ENCODE peak calls at places on chromosomes 16 and 17, in eight cellular contexts. One of them, this sample, is unnamed. For H3K4me1 and H3K27me3, the result is how much of the 10 kb centered on the place peaks cover.

GRCh38 chr17:57971572-57971971 is 16.4 kb upstream of the CUEDC1 start:
- DNase-seq in tibial artery: no peak
- DNase-seq in colonic mucosa: no peak
- DNase-seq in pancreas: no peak
- DNase-seq in psoas muscle: no peak
- DNase-seq in breast epithelium: no peak
- DNase-seq in upper lobe of right lung: no peak
- DNase-seq in left ventricle myocardium inferior: no peak
- DNase-seq in this sample: no peak

GRCh38 chr17:41551370-41551769 is 20.5 kb downstream of the KRT9 start:
- DNase-seq in tibial artery: no peak
- DNase-seq in colonic mucosa: no peak
- DNase-seq in pancreas: no peak
- DNase-seq in psoas muscle: no peak
- DNase-seq in breast epithelium: no peak
- DNase-seq in upper lobe of right lung: no peak
- DNase-seq in left ventricle myocardium inferior: no peak
- DNase-seq in this sample: no peak

GRCh38 chr17:76204277-76204676 is 36.0 kb downstream of the RNF157 start:
- DNase-seq in tibial artery: no peak
- DNase-seq in colonic mucosa: no peak
- DNase-seq in pancreas: no peak
- DNase-seq in psoas muscle: no peak
- DNase-seq in breast epithelium: no peak
- DNase-seq in upper lobe of right lung: no peak
- DNase-seq in left ventricle myocardium inferior: no peak
- DNase-seq in this sample: peak

GRCh38 chr16:81703177-81704155 is 75.6 kb upstream of the PLCG2 start:
- DNase-seq in tibial artery: no peak
- DNase-seq in colonic mucosa: no peak
- DNase-seq in pancreas: no peak
- DNase-seq in psoas muscle: peak
- DNase-seq in breast epithelium: no peak
- DNase-seq in upper lobe of right lung: peak
- DNase-seq in left ventricle myocardium inferior: peak
- DNase-seq in this sample: no peak

GRCh38 chr16:88772871-88773811 is 11.9 kb downstream of the PIEZO1 start:
- DNase-seq in tibial artery: peak
- DNase-seq in colonic mucosa: no peak
- DNase-seq in pancreas: peak
- DNase-seq in psoas muscle: peak
- DNase-seq in breast epithelium: peak
- DNase-seq in upper lobe of right lung: no peak
- DNase-seq in left ventricle myocardium inferior: peak
- DNase-seq in this sample: peak

GRCh38 chr17:27578718-27579085 is 52.3 kb upstream of the LGALS9 start:
- DNase-seq in tibial artery: no peak
- DNase-seq in colonic mucosa: no peak
- DNase-seq in pancreas: peak
- DNase-seq in psoas muscle: no peak
- DNase-seq in breast epithelium: no peak
- DNase-seq in upper lobe of right lung: no peak
- DNase-seq in left ventricle myocardium inferior: no peak
- DNase-seq in this sample: peak

GRCh38 chr17:9513266-9513665 is 62.4 kb downstream of the STX8 start:
- DNase-seq in tibial artery: no peak
- DNase-seq in colonic mucosa: no peak
- DNase-seq in pancreas: no peak
- DNase-seq in psoas muscle: no peak
- DNase-seq in breast epithelium: no peak
- DNase-seq in upper lobe of right lung: no peak
- DNase-seq in left ventricle myocardium inferior: no peak
- DNase-seq in this sample: no peak

GRCh38 chr16:70418274-70418992 is 20.5 kb downstream of the ST3GAL2 start:
- DNase-seq in tibial artery: no peak
- DNase-seq in colonic mucosa: no peak
- DNase-seq in pancreas: no peak
- DNase-seq in psoas muscle: no peak
- DNase-seq in breast epithelium: no peak
- DNase-seq in upper lobe of right lung: no peak
- DNase-seq in left ventricle myocardium inferior: no peak
- DNase-seq in this sample: no peak

GRCh38 chr17:50661795-50662391 is 27.2 kb downstream of the ABCC3 start:
- DNase-seq in tibial artery: peak
- DNase-seq in colonic mucosa: peak
- DNase-seq in pancreas: peak
- DNase-seq in psoas muscle: no peak
- DNase-seq in breast epithelium: peak
- DNase-seq in upper lobe of right lung: peak
- DNase-seq in left ventricle myocardium inferior: no peak
- DNase-seq in this sample: peak

GRCh38 chr17:82030470-82031302 is 792 bp upstream of the RAC3 start:
- DNase-seq in tibial artery: peak
- DNase-seq in colonic mucosa: peak
- DNase-seq in pancreas: peak
- DNase-seq in psoas muscle: peak
- DNase-seq in breast epithelium: peak
- DNase-seq in upper lobe of right lung: peak
- DNase-seq in left ventricle myocardium inferior: peak
- DNase-seq in this sample: peak

DNA sequence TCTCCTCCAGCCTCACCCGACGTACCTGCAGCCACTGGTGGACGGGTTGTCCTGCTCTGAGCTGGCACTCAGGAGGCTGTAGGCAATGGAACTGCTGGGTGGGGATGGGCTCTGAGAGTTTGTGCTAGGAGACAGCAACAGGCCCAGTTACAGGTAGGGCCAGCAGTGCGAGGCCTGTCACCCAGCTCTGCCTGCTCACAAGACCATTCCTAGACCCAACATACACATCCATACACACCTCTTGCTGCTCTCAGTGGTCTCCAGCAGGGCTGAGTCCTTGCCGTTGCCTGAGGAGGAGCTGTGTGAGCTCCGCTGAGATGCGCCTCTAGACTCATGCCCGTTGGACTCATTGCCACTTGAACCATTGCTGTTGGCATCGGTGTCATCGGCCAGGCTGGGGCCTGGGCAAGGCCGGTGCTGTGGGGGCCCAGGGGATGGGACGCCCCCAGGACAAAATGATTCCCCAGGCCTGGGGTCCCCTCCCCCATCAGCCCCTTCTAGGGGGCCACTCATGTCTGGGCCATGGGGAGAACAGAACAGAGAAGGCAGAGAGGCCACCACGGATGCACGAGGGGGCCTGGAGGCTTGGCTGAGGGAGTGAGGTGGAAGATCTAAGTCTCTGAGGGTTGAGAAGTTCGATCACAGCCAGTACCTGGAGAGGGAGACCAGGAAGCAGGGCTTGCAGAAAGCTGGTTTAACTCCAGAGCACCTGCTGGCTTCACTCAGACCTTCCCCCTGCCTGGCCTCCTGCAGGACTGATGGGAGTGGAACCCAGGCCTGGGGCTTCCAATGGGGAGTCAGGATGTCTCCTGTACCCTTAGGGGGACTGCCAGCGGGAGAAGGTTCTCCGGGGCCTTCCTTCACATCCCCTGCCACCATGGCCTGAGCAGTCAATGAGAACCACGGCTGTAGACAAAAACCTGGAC is 1.7 kb downstream of the PER1 start:
- DNase-seq in tibial artery: no peak
- DNase-seq in colonic mucosa: no peak
- DNase-seq in pancreas: peak
- DNase-seq in psoas muscle: no peak
- DNase-seq in breast epithelium: no peak
- DNase-seq in upper lobe of right lung: peak
- DNase-seq in left ventricle myocardium inferior: no peak
- DNase-seq in this sample: no peak
- H3K4me1 ChIP-seq in tibial artery: under half
- H3K4me1 ChIP-seq in colonic mucosa: under half
- H3K4me1 ChIP-seq in pancreas: under half
- H3K4me1 ChIP-seq in psoas muscle: under half
- H3K4me1 ChIP-seq in breast epithelium: under half
- H3K4me1 ChIP-seq in upper lobe of right lung: under half
- H3K4me1 ChIP-seq in left ventricle myocardium inferior: half or more
- H3K4me1 ChIP-seq in this sample: under half

GRCh38 chr16:74123195-74123594 is 173.4 kb upstream of the PSMD7 start:
- DNase-seq in tibial artery: no peak
- DNase-seq in colonic mucosa: no peak
- DNase-seq in pancreas: no peak
- DNase-seq in psoas muscle: no peak
- DNase-seq in breast epithelium: no peak
- DNase-seq in upper lobe of right lung: no peak
- DNase-seq in left ventricle myocardium inferior: no peak
- DNase-seq in this sample: no peak

DNA sequence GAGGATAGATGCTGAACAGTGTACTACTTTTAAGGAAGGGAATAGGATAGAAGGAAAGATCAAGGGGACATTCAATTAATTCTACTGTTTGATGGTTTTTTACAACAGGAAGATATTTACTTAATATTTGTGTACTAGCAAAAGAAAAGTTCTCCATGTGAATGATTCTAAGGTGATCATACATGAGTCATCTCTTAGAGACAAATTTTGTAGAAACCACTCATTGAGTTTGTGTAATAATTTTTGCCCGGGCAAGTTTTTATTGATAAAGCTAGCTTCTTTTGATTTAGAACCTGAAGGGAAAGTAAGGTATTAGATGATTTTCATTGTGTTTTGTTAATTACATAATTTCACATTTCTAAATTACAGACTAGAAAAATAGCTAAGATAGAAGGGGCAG is 172.8 kb upstream of the PSMD7 start:
- DNase-seq in tibial artery: no peak
- DNase-seq in colonic mucosa: no peak
- DNase-seq in pancreas: no peak
- DNase-seq in psoas muscle: no peak
- DNase-seq in breast epithelium: no peak
- DNase-seq in upper lobe of right lung: no peak
- DNase-seq in left ventricle myocardium inferior: no peak
- DNase-seq in this sample: no peak
- TF ChIP-seq CTCF in tibial artery: no peak
- TF ChIP-seq CTCF in colonic mucosa: no peak
- TF ChIP-seq CTCF in pancreas: no peak
- TF ChIP-seq CTCF in psoas muscle: no peak
- TF ChIP-seq CTCF in breast epithelium: no peak
- TF ChIP-seq CTCF in upper lobe of right lung: no peak
- TF ChIP-seq CTCF in left ventricle myocardium inferior: no peak
- TF ChIP-seq CTCF in this sample: no peak

DNA sequence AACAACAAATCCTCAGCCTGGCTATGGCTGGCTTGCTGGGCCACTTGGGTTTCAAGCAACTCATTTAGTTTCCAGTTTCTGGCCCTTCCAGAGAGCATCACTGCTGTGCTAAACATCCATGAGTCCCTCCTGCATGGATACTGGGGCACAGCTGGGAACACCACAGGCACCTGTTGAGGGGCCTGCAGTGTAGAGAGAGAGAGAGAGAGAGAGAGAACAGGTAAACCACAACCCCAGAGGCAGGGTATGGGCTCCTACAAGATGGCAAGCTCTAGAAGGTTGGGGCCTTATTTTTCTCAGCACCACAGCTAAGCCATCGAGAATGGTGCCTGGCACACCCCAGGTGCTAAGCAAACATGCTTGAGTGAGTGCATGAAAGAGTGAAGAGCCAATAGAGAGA is 120.3 kb downstream of the RBFOX3 start:
- DNase-seq in tibial artery: no peak
- DNase-seq in colonic mucosa: no peak
- DNase-seq in pancreas: no peak
- DNase-seq in psoas muscle: no peak
- DNase-seq in breast epithelium: no peak
- DNase-seq in upper lobe of right lung: no peak
- DNase-seq in left ventricle myocardium inferior: no peak
- DNase-seq in this sample: no peak
- H3K27me3 ChIP-seq in tibial artery: under half
- H3K27me3 ChIP-seq in colonic mucosa: under half
- H3K27me3 ChIP-seq in pancreas: under half
- H3K27me3 ChIP-seq in psoas muscle: under half
- H3K27me3 ChIP-seq in breast epithelium: under half
- H3K27me3 ChIP-seq in upper lobe of right lung: under half
- H3K27me3 ChIP-seq in left ventricle myocardium inferior: half or more
- H3K27me3 ChIP-seq in this sample: under half

GRCh38 chr17:66661411-66661843 is 173.5 kb upstream of the CACNG5 start:
- DNase-seq in tibial artery: no peak
- DNase-seq in colonic mucosa: no peak
- DNase-seq in pancreas: no peak
- DNase-seq in psoas muscle: peak
- DNase-seq in breast epithelium: peak
- DNase-seq in upper lobe of right lung: no peak
- DNase-seq in left ventricle myocardium inferior: no peak
- DNase-seq in this sample: no peak

GRCh38 chr17:66662496-66662895 is 172.4 kb upstream of the CACNG5 start:
- DNase-seq in tibial artery: no peak
- DNase-seq in colonic mucosa: no peak
- DNase-seq in pancreas: no peak
- DNase-seq in psoas muscle: no peak
- DNase-seq in breast epithelium: no peak
- DNase-seq in upper lobe of right lung: no peak
- DNase-seq in left ventricle myocardium inferior: no peak
- DNase-seq in this sample: no peak

GRCh38 chr17:66661857-66662256 is 173.1 kb upstream of the CACNG5 start:
- DNase-seq in tibial artery: no peak
- DNase-seq in colonic mucosa: no peak
- DNase-seq in pancreas: no peak
- DNase-seq in psoas muscle: no peak
- DNase-seq in breast epithelium: peak
- DNase-seq in upper lobe of right lung: no peak
- DNase-seq in left ventricle myocardium inferior: no peak
- DNase-seq in this sample: no peak

GRCh38 chr17:66664336-66664735 is 170.6 kb upstream of the CACNG5 start:
- DNase-seq in tibial artery: no peak
- DNase-seq in colonic mucosa: no peak
- DNase-seq in pancreas: no peak
- DNase-seq in psoas muscle: no peak
- DNase-seq in breast epithelium: no peak
- DNase-seq in upper lobe of right lung: no peak
- DNase-seq in left ventricle myocardium inferior: no peak
- DNase-seq in this sample: no peak

DNA sequence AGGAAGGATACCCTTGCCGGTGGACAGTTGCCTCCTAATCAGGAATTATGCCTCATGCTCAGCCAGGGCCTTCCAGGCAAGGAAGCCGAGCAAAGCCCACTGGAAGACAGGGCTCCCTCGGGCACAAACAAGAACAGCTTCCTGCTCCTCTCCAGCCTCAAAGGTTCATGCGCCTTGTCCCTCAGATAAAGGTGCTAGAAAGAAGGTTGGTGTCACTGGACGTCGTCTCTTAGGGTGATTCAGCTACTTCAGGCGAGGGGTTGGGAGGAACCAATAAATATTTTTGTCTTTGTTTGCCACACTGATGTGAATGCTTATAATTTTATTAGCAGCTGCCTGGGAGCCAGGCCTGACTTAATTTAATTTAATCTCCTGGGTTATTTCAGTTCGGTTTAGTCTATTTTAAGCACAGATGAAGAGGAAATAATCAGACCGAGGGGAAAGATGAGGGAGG is 171.8 kb upstream of the CACNG5 start:
- DNase-seq in tibial artery: no peak
- DNase-seq in colonic mucosa: no peak
- DNase-seq in pancreas: no peak
- DNase-seq in psoas muscle: no peak
- DNase-seq in breast epithelium: no peak
- DNase-seq in upper lobe of right lung: no peak
- DNase-seq in left ventricle myocardium inferior: no peak
- DNase-seq in this sample: no peak
- H3K4me1 ChIP-seq in tibial artery: under half
- H3K4me1 ChIP-seq in colonic mucosa: under half
- H3K4me1 ChIP-seq in pancreas: under half
- H3K4me1 ChIP-seq in psoas muscle: under half
- H3K4me1 ChIP-seq in breast epithelium: under half
- H3K4me1 ChIP-seq in upper lobe of right lung: under half
- H3K4me1 ChIP-seq in left ventricle myocardium inferior: under half
- H3K4me1 ChIP-seq in this sample: under half